ENCODE peak calls at places on chromosomes 1 and 21, in nine cellular contexts. One of them, this sample, is unnamed.

GRCh38 chr1:94805912-94806311 is 14.2 kb upstream of the SLC44A3 start:
- DNase-seq in A549: peak
- DNase-seq in cardiac muscle cell: peak
- DNase-seq in stimulated activated CD8-positive, alpha-beta memory T cell treated with anti-CD3 and anti-CD28 coated beads, Interleukin-7, amount 100 ng/mL, for 1 hour: no peak
- DNase-seq in WERI-Rb-1: peak
- DNase-seq in globus pallidus: peak
- DNase-seq in ovary: peak
- DNase-seq in ascending aorta: no peak
- DNase-seq in GM06990: no peak
- DNase-seq in this sample: peak

GRCh38 chr1:10378071-10378841 is 20.6 kb upstream of the PGD start:
- DNase-seq in A549: peak
- DNase-seq in cardiac muscle cell: peak
- DNase-seq in stimulated activated CD8-positive, alpha-beta memory T cell treated with anti-CD3 and anti-CD28 coated beads, Interleukin-7, amount 100 ng/mL, for 1 hour: no peak
- DNase-seq in WERI-Rb-1: no peak
- DNase-seq in globus pallidus: no peak
- DNase-seq in ovary: peak
- DNase-seq in ascending aorta: no peak
- DNase-seq in GM06990: no peak
- DNase-seq in this sample: peak

GRCh38 chr1:11326070-11326469 is 53.1 kb downstream of the UBIAD1 start:
- DNase-seq in A549: no peak
- DNase-seq in cardiac muscle cell: no peak
- DNase-seq in stimulated activated CD8-positive, alpha-beta memory T cell treated with anti-CD3 and anti-CD28 coated beads, Interleukin-7, amount 100 ng/mL, for 1 hour: no peak
- DNase-seq in WERI-Rb-1: no peak
- DNase-seq in globus pallidus: no peak
- DNase-seq in ovary: no peak
- DNase-seq in ascending aorta: no peak
- DNase-seq in GM06990: no peak
- DNase-seq in this sample: no peak

GRCh38 chr1:79614762-79615161 is 608.2 kb upstream of the ADGRL4 start:
- DNase-seq in A549: no peak
- DNase-seq in cardiac muscle cell: no peak
- DNase-seq in stimulated activated CD8-positive, alpha-beta memory T cell treated with anti-CD3 and anti-CD28 coated beads, Interleukin-7, amount 100 ng/mL, for 1 hour: no peak
- DNase-seq in WERI-Rb-1: no peak
- DNase-seq in globus pallidus: no peak
- DNase-seq in ovary: no peak
- DNase-seq in ascending aorta: no peak
- DNase-seq in GM06990: no peak
- DNase-seq in this sample: peak

GRCh38 chr1:202283379-202283844 is 58.3 kb downstream of the UBE2T start:
- DNase-seq in A549: peak
- DNase-seq in cardiac muscle cell: peak
- DNase-seq in stimulated activated CD8-positive, alpha-beta memory T cell treated with anti-CD3 and anti-CD28 coated beads, Interleukin-7, amount 100 ng/mL, for 1 hour: no peak
- DNase-seq in WERI-Rb-1: no peak
- DNase-seq in globus pallidus: no peak
- DNase-seq in ovary: no peak
- DNase-seq in ascending aorta: no peak
- DNase-seq in GM06990: no peak
- DNase-seq in this sample: peak

GRCh38 chr1:243791586-243792267 is 58.3 kb downstream of the AKT3 start:
- DNase-seq in A549: no peak
- DNase-seq in cardiac muscle cell: peak
- DNase-seq in stimulated activated CD8-positive, alpha-beta memory T cell treated with anti-CD3 and anti-CD28 coated beads, Interleukin-7, amount 100 ng/mL, for 1 hour: no peak
- DNase-seq in WERI-Rb-1: no peak
- DNase-seq in globus pallidus: peak
- DNase-seq in ovary: peak
- DNase-seq in ascending aorta: no peak
- DNase-seq in GM06990: no peak
- DNase-seq in this sample: no peak

GRCh38 chr1:111992396-111992985 is 3.0 kb upstream of the KCND3 start:
- DNase-seq in A549: no peak
- DNase-seq in cardiac muscle cell: no peak
- DNase-seq in stimulated activated CD8-positive, alpha-beta memory T cell treated with anti-CD3 and anti-CD28 coated beads, Interleukin-7, amount 100 ng/mL, for 1 hour: no peak
- DNase-seq in WERI-Rb-1: no peak
- DNase-seq in globus pallidus: no peak
- DNase-seq in ovary: no peak
- DNase-seq in ascending aorta: no peak
- DNase-seq in GM06990: no peak
- DNase-seq in this sample: no peak

GRCh38 chr21:42453301-42454220 is 42.5 kb downstream of the RSPH1 start:
- DNase-seq in A549: no peak
- DNase-seq in cardiac muscle cell: no peak
- DNase-seq in stimulated activated CD8-positive, alpha-beta memory T cell treated with anti-CD3 and anti-CD28 coated beads, Interleukin-7, amount 100 ng/mL, for 1 hour: no peak
- DNase-seq in WERI-Rb-1: no peak
- DNase-seq in globus pallidus: no peak
- DNase-seq in ovary: no peak
- DNase-seq in ascending aorta: no peak
- DNase-seq in GM06990: no peak
- DNase-seq in this sample: no peak

GRCh38 chr21:42777757-42778344 is 101.5 kb downstream of the WDR4 start:
- DNase-seq in A549: no peak
- DNase-seq in cardiac muscle cell: no peak
- DNase-seq in stimulated activated CD8-positive, alpha-beta memory T cell treated with anti-CD3 and anti-CD28 coated beads, Interleukin-7, amount 100 ng/mL, for 1 hour: no peak
- DNase-seq in WERI-Rb-1: no peak
- DNase-seq in globus pallidus: peak
- DNase-seq in ovary: no peak
- DNase-seq in ascending aorta: no peak
- DNase-seq in GM06990: no peak
- DNase-seq in this sample: no peak

GRCh38 chr21:43571976-43572375 is 87.3 kb downstream of the HSF2BP start:
- DNase-seq in A549: no peak
- DNase-seq in cardiac muscle cell: no peak
- DNase-seq in stimulated activated CD8-positive, alpha-beta memory T cell treated with anti-CD3 and anti-CD28 coated beads, Interleukin-7, amount 100 ng/mL, for 1 hour: no peak
- DNase-seq in WERI-Rb-1: no peak
- DNase-seq in globus pallidus: no peak
- DNase-seq in ovary: no peak
- DNase-seq in ascending aorta: no peak
- DNase-seq in GM06990: no peak
- DNase-seq in this sample: no peak

GRCh38 chr21:37264808-37265207 is 2.3 kb downstream of the VPS26C start:
- DNase-seq in A549: no peak
- DNase-seq in cardiac muscle cell: no peak
- DNase-seq in stimulated activated CD8-positive, alpha-beta memory T cell treated with anti-CD3 and anti-CD28 coated beads, Interleukin-7, amount 100 ng/mL, for 1 hour: no peak
- DNase-seq in WERI-Rb-1: no peak
- DNase-seq in globus pallidus: no peak
- DNase-seq in ovary: no peak
- DNase-seq in ascending aorta: no peak
- DNase-seq in GM06990: no peak
- DNase-seq in this sample: no peak

GRCh38 chr1:85629532-85629920 is 49.0 kb downstream of the CCN1 start:
- DNase-seq in A549: peak
- DNase-seq in cardiac muscle cell: no peak
- DNase-seq in stimulated activated CD8-positive, alpha-beta memory T cell treated with anti-CD3 and anti-CD28 coated beads, Interleukin-7, amount 100 ng/mL, for 1 hour: no peak
- DNase-seq in WERI-Rb-1: no peak
- DNase-seq in globus pallidus: no peak
- DNase-seq in ovary: no peak
- DNase-seq in ascending aorta: no peak
- DNase-seq in GM06990: no peak
- DNase-seq in this sample: no peak

GRCh38 chr1:29311352-29312030 is 75.2 kb downstream of the PTPRU start:
- DNase-seq in A549: no peak
- DNase-seq in cardiac muscle cell: no peak
- DNase-seq in stimulated activated CD8-positive, alpha-beta memory T cell treated with anti-CD3 and anti-CD28 coated beads, Interleukin-7, amount 100 ng/mL, for 1 hour: no peak
- DNase-seq in WERI-Rb-1: no peak
- DNase-seq in globus pallidus: no peak
- DNase-seq in ovary: no peak
- DNase-seq in ascending aorta: no peak
- DNase-seq in GM06990: no peak
- DNase-seq in this sample: no peak

GRCh38 chr1:55061706-55062321 is 22.5 kb downstream of the PCSK9 start:
- DNase-seq in A549: no peak
- DNase-seq in cardiac muscle cell: no peak
- DNase-seq in stimulated activated CD8-positive, alpha-beta memory T cell treated with anti-CD3 and anti-CD28 coated beads, Interleukin-7, amount 100 ng/mL, for 1 hour: no peak
- DNase-seq in WERI-Rb-1: no peak
- DNase-seq in globus pallidus: no peak
- DNase-seq in ovary: no peak
- DNase-seq in ascending aorta: no peak
- DNase-seq in GM06990: no peak
- DNase-seq in this sample: no peak

GRCh38 chr1:2493218-2493617 is 17.1 kb downstream of the PLCH2 start:
- DNase-seq in A549: no peak
- DNase-seq in cardiac muscle cell: no peak
- DNase-seq in stimulated activated CD8-positive, alpha-beta memory T cell treated with anti-CD3 and anti-CD28 coated beads, Interleukin-7, amount 100 ng/mL, for 1 hour: no peak
- DNase-seq in WERI-Rb-1: no peak
- DNase-seq in globus pallidus: no peak
- DNase-seq in ovary: no peak
- DNase-seq in ascending aorta: no peak
- DNase-seq in GM06990: no peak
- DNase-seq in this sample: no peak

GRCh38 chr1:8113257-8114220 is 87.4 kb upstream of the ERRFI1 start:
- DNase-seq in A549: no peak
- DNase-seq in cardiac muscle cell: no peak
- DNase-seq in stimulated activated CD8-positive, alpha-beta memory T cell treated with anti-CD3 and anti-CD28 coated beads, Interleukin-7, amount 100 ng/mL, for 1 hour: no peak
- DNase-seq in WERI-Rb-1: peak
- DNase-seq in globus pallidus: no peak
- DNase-seq in ovary: no peak
- DNase-seq in ascending aorta: no peak
- DNase-seq in GM06990: no peak
- DNase-seq in this sample: no peak

GRCh38 chr1:181936768-181937581 is 124.5 kb downstream of the ZNF648 start:
- DNase-seq in A549: peak
- DNase-seq in cardiac muscle cell: peak
- DNase-seq in stimulated activated CD8-positive, alpha-beta memory T cell treated with anti-CD3 and anti-CD28 coated beads, Interleukin-7, amount 100 ng/mL, for 1 hour: no peak
- DNase-seq in WERI-Rb-1: peak
- DNase-seq in globus pallidus: peak
- DNase-seq in ovary: no peak
- DNase-seq in ascending aorta: no peak
- DNase-seq in GM06990: peak
- DNase-seq in this sample: no peak

GRCh38 chr1:54053745-54054437 is 483 bp downstream of the TCEANC2 start:
- DNase-seq in A549: no peak
- DNase-seq in cardiac muscle cell: peak
- DNase-seq in stimulated activated CD8-positive, alpha-beta memory T cell treated with anti-CD3 and anti-CD28 coated beads, Interleukin-7, amount 100 ng/mL, for 1 hour: no peak
- DNase-seq in WERI-Rb-1: peak
- DNase-seq in globus pallidus: no peak
- DNase-seq in ovary: no peak
- DNase-seq in ascending aorta: no peak
- DNase-seq in GM06990: no peak
- DNase-seq in this sample: no peak

GRCh38 chr1:167821969-167822685 is 91.8 kb downstream of the ADCY10 start:
- DNase-seq in A549: peak
- DNase-seq in cardiac muscle cell: no peak
- DNase-seq in stimulated activated CD8-positive, alpha-beta memory T cell treated with anti-CD3 and anti-CD28 coated beads, Interleukin-7, amount 100 ng/mL, for 1 hour: no peak
- DNase-seq in WERI-Rb-1: no peak
- DNase-seq in globus pallidus: no peak
- DNase-seq in ovary: no peak
- DNase-seq in ascending aorta: no peak
- DNase-seq in GM06990: no peak
- DNase-seq in this sample: no peak

GRCh38 chr1:153357076-153357852 is 390 bp upstream of the S100A9 start:
- DNase-seq in A549: no peak
- DNase-seq in cardiac muscle cell: no peak
- DNase-seq in stimulated activated CD8-positive, alpha-beta memory T cell treated with anti-CD3 and anti-CD28 coated beads, Interleukin-7, amount 100 ng/mL, for 1 hour: no peak
- DNase-seq in WERI-Rb-1: peak
- DNase-seq in globus pallidus: no peak
- DNase-seq in ovary: no peak
- DNase-seq in ascending aorta: peak
- DNase-seq in GM06990: no peak
- DNase-seq in this sample: no peak

GRCh38 chr1:84712288-84712874 is 22.1 kb upstream of the SSX2IP start:
- DNase-seq in A549: no peak
- DNase-seq in cardiac muscle cell: peak
- DNase-seq in stimulated activated CD8-positive, alpha-beta memory T cell treated with anti-CD3 and anti-CD28 coated beads, Interleukin-7, amount 100 ng/mL, for 1 hour: no peak
- DNase-seq in WERI-Rb-1: no peak
- DNase-seq in globus pallidus: no peak
- DNase-seq in ovary: no peak
- DNase-seq in ascending aorta: no peak
- DNase-seq in GM06990: no peak
- DNase-seq in this sample: peak

GRCh38 chr1:194431121-194431520 is 1244.7 kb upstream of the B3GALT2 start:
- DNase-seq in A549: no peak
- DNase-seq in cardiac muscle cell: no peak
- DNase-seq in stimulated activated CD8-positive, alpha-beta memory T cell treated with anti-CD3 and anti-CD28 coated beads, Interleukin-7, amount 100 ng/mL, for 1 hour: no peak
- DNase-seq in WERI-Rb-1: no peak
- DNase-seq in globus pallidus: no peak
- DNase-seq in ovary: no peak
- DNase-seq in ascending aorta: no peak
- DNase-seq in GM06990: no peak
- DNase-seq in this sample: no peak

GRCh38 chr1:38783659-38784229 is 75.8 kb downstream of the RRAGC start:
- DNase-seq in A549: no peak
- DNase-seq in cardiac muscle cell: peak
- DNase-seq in stimulated activated CD8-positive, alpha-beta memory T cell treated with anti-CD3 and anti-CD28 coated beads, Interleukin-7, amount 100 ng/mL, for 1 hour: no peak
- DNase-seq in WERI-Rb-1: peak
- DNase-seq in globus pallidus: no peak
- DNase-seq in ovary: no peak
- DNase-seq in ascending aorta: no peak
- DNase-seq in GM06990: no peak
- DNase-seq in this sample: no peak

GRCh38 chr1:6962956-6963915 is 178.0 kb downstream of the CAMTA1 start:
- DNase-seq in A549: no peak
- DNase-seq in cardiac muscle cell: no peak
- DNase-seq in stimulated activated CD8-positive, alpha-beta memory T cell treated with anti-CD3 and anti-CD28 coated beads, Interleukin-7, amount 100 ng/mL, for 1 hour: peak
- DNase-seq in WERI-Rb-1: no peak
- DNase-seq in globus pallidus: no peak
- DNase-seq in ovary: peak
- DNase-seq in ascending aorta: no peak
- DNase-seq in GM06990: peak
- DNase-seq in this sample: no peak

GRCh38 chr1:173590557-173590956 is 12.3 kb downstream of the SLC9C2 start:
- DNase-seq in A549: peak
- DNase-seq in cardiac muscle cell: peak
- DNase-seq in stimulated activated CD8-positive, alpha-beta memory T cell treated with anti-CD3 and anti-CD28 coated beads, Interleukin-7, amount 100 ng/mL, for 1 hour: no peak
- DNase-seq in WERI-Rb-1: no peak
- DNase-seq in globus pallidus: no peak
- DNase-seq in ovary: no peak
- DNase-seq in ascending aorta: no peak
- DNase-seq in GM06990: no peak
- DNase-seq in this sample: no peak

GRCh38 chr1:180183426-180183825 is 28.8 kb downstream of the QSOX1 start:
- DNase-seq in A549: no peak
- DNase-seq in cardiac muscle cell: no peak
- DNase-seq in stimulated activated CD8-positive, alpha-beta memory T cell treated with anti-CD3 and anti-CD28 coated beads, Interleukin-7, amount 100 ng/mL, for 1 hour: no peak
- DNase-seq in WERI-Rb-1: no peak
- DNase-seq in globus pallidus: no peak
- DNase-seq in ovary: peak
- DNase-seq in ascending aorta: no peak
- DNase-seq in GM06990: no peak
- DNase-seq in this sample: no peak

GRCh38 chr1:21816602-21817302 is 4.7 kb downstream of the LDLRAD2 start:
- DNase-seq in A549: no peak
- DNase-seq in cardiac muscle cell: peak
- DNase-seq in stimulated activated CD8-positive, alpha-beta memory T cell treated with anti-CD3 and anti-CD28 coated beads, Interleukin-7, amount 100 ng/mL, for 1 hour: no peak
- DNase-seq in WERI-Rb-1: no peak
- DNase-seq in globus pallidus: no peak
- DNase-seq in ovary: no peak
- DNase-seq in ascending aorta: no peak
- DNase-seq in GM06990: no peak
- DNase-seq in this sample: peak

GRCh38 chr1:183281553-183282091 is 95.6 kb downstream of the LAMC2 start:
- DNase-seq in A549: peak
- DNase-seq in cardiac muscle cell: peak
- DNase-seq in stimulated activated CD8-positive, alpha-beta memory T cell treated with anti-CD3 and anti-CD28 coated beads, Interleukin-7, amount 100 ng/mL, for 1 hour: peak
- DNase-seq in WERI-Rb-1: peak
- DNase-seq in globus pallidus: peak
- DNase-seq in ovary: peak
- DNase-seq in ascending aorta: peak
- DNase-seq in GM06990: peak
- DNase-seq in this sample: peak